ENCODE peak calls at places on chromosomes 5 and 9, in ten cellular contexts. H is ovary, U is tibial nerve, J is A549, Y is sigmoid colon, D is K562, Q is upper lobe of left lung, T is transverse colon, S is GM12878, W is suprapubic skin. E is an unnamed sample.

GRCh38 chr5:67263656-67264055 is 67.1 kb upstream of the CD180 start:
- DNase-seq in H (no peak), T (no peak), S (no peak), Y (no peak), D (no peak), J (no peak), W (no peak), Q (no peak), U (no peak), E (no peak)

GRCh38 chr9:35661756-35662350 is 3.1 kb downstream of the ARHGEF39 start:
- DNase-seq in T (no peak), Q (no peak), J (no peak), Y (no peak), S (no peak), D (no peak), W (no peak), H (no peak), U (no peak), E (no peak)

GRCh38 chr9:137607141-137607857 is 1.8 kb downstream of the ARRDC1 start:
- DNase-seq in U (no peak), Q (peak), Y (no peak), J (no peak), H (no peak), T (no peak), D (no peak), W (no peak), S (no peak), E (no peak)

GRCh38 chr5:175444060-175444904 is at the start of gene DRD1:
- DNase-seq in J (peak), Q (peak), D (peak), U (no peak), T (peak), Y (no peak), H (no peak), S (no peak), W (no peak), E (peak)

GRCh38 chr5:56278267-56278826 is 45.2 kb upstream of the ANKRD55 start:
- DNase-seq in J (no peak), H (no peak), D (no peak), T (no peak), S (no peak), Y (no peak), U (no peak), Q (no peak), W (no peak), E (no peak)

GRCh38 chr9:94867281-94867841 is 140.9 kb downstream of the AOPEP start:
- DNase-seq in Y (peak), T (peak), S (no peak), H (peak), Q (no peak), U (peak), W (no peak), D (peak), J (peak), E (peak)

GRCh38 chr5:6464441-6464840 is 15.8 kb downstream of the UBE2QL1 start:
- DNase-seq in H (no peak), Y (no peak), J (no peak), T (no peak), D (no peak), U (no peak), S (no peak), Q (no peak), W (no peak), E (no peak)

GRCh38 chr9:131657456-131657855 is 82.4 kb downstream of the RAPGEF1 start:
- DNase-seq in U (no peak), T (no peak), Y (no peak), S (no peak), Q (no peak), W (no peak), J (no peak), D (no peak), H (no peak), E (no peak)

GRCh38 chr5:13866792-13867191 is 77.7 kb downstream of the DNAH5 start:
- DNase-seq in H (no peak), J (peak), Q (no peak), D (peak), Y (no peak), W (no peak), T (no peak), U (no peak), S (no peak), E (no peak)

GRCh38 chr5:121199238-121199999 is 652.3 kb upstream of the FTMT start:
- DNase-seq in H (no peak), W (no peak), J (peak), Y (peak), D (no peak), S (no peak), Q (no peak), U (no peak), T (no peak), E (no peak)

GRCh38 chr5:132067451-132067850 is 6.1 kb upstream of the CSF2 start:
- DNase-seq in U (no peak), Y (no peak), W (no peak), T (no peak), S (no peak), Q (peak), D (no peak), H (no peak), J (no peak), E (no peak)

GRCh38 chr9:121870271-121870670 is 218.8 kb downstream of the DAB2IP start:
- DNase-seq in J (no peak), S (no peak), Y (no peak), D (no peak), U (no peak), W (peak), H (no peak), Q (no peak), T (no peak), E (no peak)

GRCh38 chr9:29043070-29043469 is 1469.8 kb upstream of the C9orf72 start:
- DNase-seq in T (no peak), U (no peak), J (no peak), S (no peak), W (no peak), D (no peak), Q (no peak), H (no peak), Y (no peak), E (no peak)

DNA sequence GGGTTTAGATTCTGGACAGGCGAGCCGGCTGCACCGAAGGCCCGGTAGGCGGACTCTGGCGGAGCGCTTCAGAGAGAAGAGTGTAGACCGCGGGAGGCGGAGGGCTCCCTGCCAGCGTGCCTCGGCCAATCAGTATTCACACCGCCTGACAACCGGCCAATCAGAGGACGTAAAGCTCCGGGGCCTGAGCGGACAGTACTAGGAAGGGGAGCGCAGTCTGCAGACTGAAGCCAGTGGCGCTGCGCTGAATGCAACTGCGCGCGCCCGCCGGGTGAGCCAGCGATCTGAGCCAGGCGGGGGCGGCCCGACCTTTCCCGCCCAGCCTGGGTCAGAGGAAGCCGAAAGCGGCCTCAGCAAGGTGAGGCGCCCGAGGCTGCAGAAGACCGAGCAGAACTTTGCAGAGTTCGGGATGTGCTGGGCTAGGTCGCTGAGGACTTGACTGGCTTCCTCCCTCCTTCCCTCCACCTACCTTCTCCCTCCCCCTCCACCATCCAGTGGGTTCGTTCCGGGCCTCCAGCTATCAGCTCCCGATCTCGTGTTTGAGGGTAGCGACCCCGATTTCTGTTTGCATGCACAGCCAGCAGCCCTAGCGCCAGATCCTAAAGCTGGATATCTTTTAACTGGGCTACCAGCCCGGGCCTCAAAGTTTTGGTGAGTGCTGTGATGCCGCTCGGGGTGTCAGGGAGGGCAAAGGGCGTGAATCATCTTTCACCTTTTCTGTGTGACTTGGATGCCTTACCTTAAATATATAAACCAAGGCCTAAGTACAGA is at the start of gene DMRT2:
- DNase-seq in T (peak), J (peak), D (peak), H (peak), Y (peak), W (peak), U (peak), Q (peak), S (no peak), E (peak)
- TF ChIP-seq EP300 in T (no peak), J (no peak), D (no peak), H (no peak), Y (no peak), W (no peak), U (no peak), Q (no peak), S (no peak), E (no peak)

DNA sequence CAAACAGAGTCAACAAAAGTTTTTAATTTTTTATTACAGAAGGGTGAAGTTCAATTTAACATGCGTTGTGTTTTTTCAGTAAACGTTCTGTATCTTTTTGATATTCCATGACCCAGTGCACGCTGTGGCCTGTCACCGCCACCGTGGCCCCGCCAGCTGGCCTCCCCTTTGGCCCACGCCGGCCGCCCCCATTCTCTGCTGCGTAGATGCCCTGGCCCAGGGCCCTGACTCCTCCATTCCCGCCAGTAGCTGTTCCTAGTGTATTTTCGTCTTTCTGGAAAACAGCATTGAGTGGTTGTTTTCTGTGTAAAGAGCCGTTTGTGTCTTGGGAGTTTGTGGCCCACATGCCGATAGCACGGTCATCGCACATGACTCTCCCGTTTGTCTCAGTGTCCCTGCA is 6.1 kb downstream of the RNU6ATAC start:
- DNase-seq in D (no peak), Y (no peak), Q (peak), U (no peak), S (no peak), T (no peak), J (no peak), H (no peak), W (no peak), E (no peak)
- TF ChIP-seq POLR2A in D (no peak), Y (no peak), Q (no peak), U (no peak), S (no peak), T (no peak), J (no peak), H (no peak), W (no peak), E (no peak)

GRCh38 chr9:73049280-73049679 is 96.4 kb upstream of the ALDH1A1 start:
- DNase-seq in D (no peak), S (no peak), W (no peak), J (no peak), T (no peak), Y (no peak), U (no peak), H (no peak), Q (no peak), E (no peak)

GRCh38 chr9:73053543-73053942 is 98.1 kb upstream of the ANXA1 start:
- DNase-seq in Y (no peak), T (no peak), S (no peak), U (no peak), D (no peak), Q (no peak), W (no peak), H (no peak), J (no peak), E (no peak)

GRCh38 chr9:73050887-73051550 is 98.2 kb upstream of the ALDH1A1 start:
- DNase-seq in T (no peak), Q (no peak), Y (no peak), S (no peak), J (peak), D (no peak), W (no peak), U (no peak), H (no peak), E (no peak)

GRCh38 chr9:73046769-73047168 is 93.9 kb upstream of the ALDH1A1 start:
- DNase-seq in U (no peak), D (no peak), H (no peak), Y (no peak), S (no peak), T (no peak), J (no peak), Q (no peak), W (no peak), E (no peak)

DNA sequence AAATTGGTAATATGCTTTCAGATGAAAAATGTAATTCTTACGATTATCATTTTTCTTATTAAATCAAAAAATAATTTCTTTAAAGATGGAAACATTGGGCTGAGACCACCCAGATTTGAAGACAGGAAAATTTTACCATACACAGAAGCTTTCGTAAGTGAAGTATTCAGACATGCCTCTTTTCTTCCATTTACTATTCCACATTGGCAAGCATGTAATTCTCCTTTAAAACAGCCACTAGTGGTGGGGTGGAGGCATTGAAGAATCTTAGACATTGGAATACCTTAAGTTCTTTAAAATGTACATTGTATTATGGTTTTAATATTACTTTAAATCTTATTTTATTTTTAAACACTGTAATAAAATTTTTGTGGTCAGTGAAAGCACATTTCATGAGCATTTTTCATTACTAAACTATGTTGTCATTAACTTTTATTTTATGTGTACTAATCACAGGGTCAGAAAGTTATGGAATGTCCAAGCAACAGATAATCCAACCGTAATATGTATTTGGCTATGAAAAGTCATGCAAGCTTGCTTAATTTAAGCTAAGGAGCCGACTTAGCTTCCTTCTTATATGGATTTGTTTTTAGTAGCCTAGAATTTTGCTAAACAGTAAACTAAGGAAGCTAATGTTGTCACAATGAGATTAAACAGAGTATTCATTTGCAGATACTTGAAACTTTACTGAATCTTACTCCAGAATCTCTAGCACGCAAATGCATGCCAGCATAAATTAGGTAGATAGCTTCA is 97.4 kb upstream of the ALDH1A1 start:
- DNase-seq in Y (no peak), D (no peak), W (no peak), Q (no peak), H (no peak), U (no peak), T (no peak), J (peak), S (no peak), E (no peak)
- TF ChIP-seq CTCF in Y (no peak), D (peak), W (no peak), Q (no peak), H (no peak), U (no peak), T (no peak), J (peak), S (no peak), E (no peak)

GRCh38 chr5:57495688-57496087 is 13.1 kb upstream of the ACTBL2 start:
- DNase-seq in S (no peak), D (no peak), J (no peak), Y (no peak), H (no peak), T (no peak), U (no peak), W (no peak), Q (no peak), E (no peak)

GRCh38 chr5:57494104-57495098 is 11.8 kb upstream of the ACTBL2 start:
- DNase-seq in Q (no peak), S (peak), J (peak), W (no peak), D (peak), Y (no peak), U (no peak), T (peak), H (peak), E (peak)

GRCh38 chr5:57497733-57498132 is 15.1 kb upstream of the ACTBL2 start:
- DNase-seq in Y (no peak), H (no peak), D (no peak), W (no peak), S (no peak), T (no peak), J (no peak), U (no peak), Q (no peak), E (no peak)

GRCh38 chr5:57493034-57493433 is 10.4 kb upstream of the ACTBL2 start:
- DNase-seq in H (no peak), D (no peak), S (no peak), T (no peak), Y (no peak), U (no peak), Q (no peak), W (no peak), J (no peak), E (no peak)

DNA sequence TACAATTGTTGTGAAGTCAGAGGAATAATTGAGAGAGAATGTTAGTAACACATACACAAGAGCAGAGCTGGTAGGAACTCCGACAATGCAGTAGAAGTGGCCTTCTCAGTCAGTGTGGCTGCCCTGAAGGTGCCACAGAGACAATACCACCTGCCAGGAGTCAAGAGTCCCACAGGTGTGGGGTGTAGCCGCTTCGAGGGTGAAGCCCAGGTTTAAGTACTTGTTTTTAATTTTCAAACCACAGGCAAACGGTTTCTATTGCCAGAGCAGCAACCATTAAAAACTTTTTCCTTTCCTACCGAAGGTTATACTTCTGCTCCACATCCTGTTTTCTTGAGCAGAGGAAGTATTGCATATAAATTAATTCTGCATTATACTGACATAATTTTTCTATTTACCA is 12.7 kb upstream of the ACTBL2 start:
- DNase-seq in J (no peak), W (no peak), Q (no peak), S (no peak), H (no peak), U (no peak), D (no peak), Y (no peak), T (peak), E (no peak)
- TF ChIP-seq EP300 in J (no peak), W (no peak), Q (no peak), S (no peak), H (no peak), U (no peak), D (no peak), Y (no peak), T (no peak), E (no peak)